ENCODE peak calls at places on chromosomes 12 and 14, in ten cellular contexts. L, Z, S, P, O, M, Y, A, V and F are unnamed samples.

GRCh38 chr12:47577213-47577612 is 128.6 kb downstream of the RPAP3 start:
- DNase-seq in L (no peak), Z (no peak), S (peak), P (no peak), O (no peak), M (no peak), Y (no peak), A (no peak), V (no peak), F (peak)

GRCh38 chr12:90909069-90909676 is 45.8 kb downstream of the CCER1 start:
- DNase-seq in L (peak), Z (no peak), S (peak), P (peak), O (peak), M (no peak), Y (peak), A (no peak), V (peak), F (peak)

GRCh38 chr12:124759841-124760508 is 103.7 kb downstream of the SCARB1 start:
- DNase-seq in L (no peak), Z (no peak), S (no peak), P (no peak), O (peak), M (no peak), Y (no peak), A (no peak), V (peak), F (no peak)

GRCh38 chr14:72737560-72737943 is 156.3 kb downstream of the DPF3 start:
- DNase-seq in L (no peak), Z (no peak), S (no peak), P (no peak), O (no peak), M (no peak), Y (no peak), A (no peak), V (no peak), F (no peak)

GRCh38 chr12:20395791-20396550 is 27.6 kb downstream of the PDE3A start:
- DNase-seq in L (no peak), Z (no peak), S (no peak), P (no peak), O (no peak), M (no peak), Y (no peak), A (no peak), V (no peak), F (no peak)

GRCh38 chr14:104506461-104507253 is 72.9 kb upstream of the C14orf180 start:
- DNase-seq in L (no peak), Z (no peak), S (no peak), P (no peak), O (no peak), M (no peak), Y (no peak), A (no peak), V (no peak), F (no peak)

GRCh38 chr14:72932893-72933292 is 6.6 kb downstream of the DCAF4 start:
- DNase-seq in L (no peak), Z (no peak), S (no peak), P (no peak), O (no peak), M (no peak), Y (no peak), A (no peak), V (no peak), F (no peak)

GRCh38 chr14:23704890-23705289 is 68.7 kb downstream of the DHRS2 start:
- DNase-seq in L (no peak), Z (no peak), S (no peak), P (no peak), O (peak), M (no peak), Y (no peak), A (no peak), V (peak), F (no peak)

GRCh38 chr12:118120579-118121363 is 15.2 kb upstream of the PEBP1 start:
- DNase-seq in L (peak), Z (peak), S (peak), P (peak), O (peak), M (peak), Y (peak), A (peak), V (peak), F (peak)

GRCh38 chr12:2211119-2211518 is 158.3 kb downstream of the CACNA1C start:
- DNase-seq in L (no peak), Z (no peak), S (no peak), P (no peak), O (no peak), M (no peak), Y (no peak), A (no peak), V (no peak), F (no peak)

GRCh38 chr12:11500222-11500860 is 105.0 kb upstream of the PRB2 start:
- DNase-seq in L (peak), Z (peak), S (peak), P (peak), O (peak), M (peak), Y (peak), A (peak), V (peak), F (no peak)

GRCh38 chr14:65331652-65332051 is 80.9 kb upstream of the FUT8 start:
- DNase-seq in L (no peak), Z (no peak), S (no peak), P (no peak), O (no peak), M (no peak), Y (no peak), A (no peak), V (no peak), F (no peak)

GRCh38 chr14:79270361-79270760 is 940.9 kb downstream of the DIO2 start:
- DNase-seq in L (no peak), Z (no peak), S (no peak), P (no peak), O (no peak), M (no peak), Y (no peak), A (no peak), V (no peak), F (no peak)

GRCh38 chr14:31205681-31206535 is 1.7 kb downstream of the HECTD1 start:
- DNase-seq in L (no peak), Z (no peak), S (no peak), P (no peak), O (peak), M (no peak), Y (peak), A (no peak), V (peak), F (no peak)

GRCh38 chr12:123075591-123076171 is 75.2 kb downstream of the PITPNM2 start:
- DNase-seq in L (no peak), Z (no peak), S (no peak), P (no peak), O (no peak), M (peak), Y (no peak), A (peak), V (no peak), F (peak)

GRCh38 chr14:72909163-72909562 is 15.3 kb upstream of the DPF3 start:
- DNase-seq in L (no peak), Z (no peak), S (no peak), P (no peak), O (no peak), M (no peak), Y (no peak), A (no peak), V (no peak), F (no peak)

GRCh38 chr12:92844147-92844763 is 84.8 kb downstream of the EEA1 start:
- DNase-seq in L (no peak), Z (no peak), S (no peak), P (no peak), O (no peak), M (no peak), Y (no peak), A (no peak), V (no peak), F (no peak)